ENCODE peak calls at places on chromosomes 4 and X, in four cellular contexts. U, C, A and Y are unnamed samples.

GRCh38 chr4:63790377-63790776 is 618.9 kb downstream of the TECRL start:
- DNase-seq in C (no peak), A (no peak), U (no peak), Y (no peak)

GRCh38 chr4:31803511-31804195 is 1083.5 kb downstream of the PCDH7 start:
- DNase-seq in U (no peak), A (no peak), C (peak; percentile 9), Y (no peak)

GRCh38 chrX:68498044-68498507 is 775 bp upstream of the YIPF6 start:
- DNase-seq in A (no peak), U (no peak), C (peak; percentile 11), Y (peak; percentile 17)

GRCh38 chr4:144399927-144400326 is 246.0 kb upstream of the HHIP start:
- DNase-seq in C (peak; percentile 90), U (no peak), A (no peak), Y (peak; percentile 51)

GRCh38 chrX:19350831-19351447 is 7.2 kb downstream of the PDHA1 start:
- DNase-seq in A (no peak), U (no peak), C (no peak), Y (no peak)

GRCh38 chr4:184978211-184978610 is 40.1 kb upstream of the HELT start:
- DNase-seq in C (peak; percentile 10), A (no peak), U (no peak), Y (peak; percentile 6)

GRCh38 chr4:39637572-39638357 is 900 bp downstream of the SMIM14 start:
- DNase-seq in U (peak; percentile 33), A (peak; percentile 31), C (peak; percentile 77), Y (no peak)

GRCh38 chr4:95000076-95000648 is 242.4 kb downstream of the BMPR1B start:
- DNase-seq in U (no peak), C (peak; percentile 3), A (no peak), Y (no peak)

GRCh38 chrX:79408623-79409322 is 41.6 kb upstream of the ITM2A start:
- DNase-seq in C (no peak), A (no peak), U (no peak), Y (no peak)

GRCh38 chr4:123325241-123325681 is 71.3 kb upstream of the SPRY1 start:
- DNase-seq in U (no peak), A (no peak), C (peak; percentile 26), Y (no peak)

GRCh38 chr4:114649908-114650307 is 51.3 kb downstream of the UGT8 start:
- DNase-seq in U (no peak), C (no peak), A (no peak), Y (no peak)

GRCh38 chrX:22974616-22975015 is 25.1 kb upstream of the DDX53 start:
- DNase-seq in U (no peak), A (no peak), C (no peak), Y (no peak)

GRCh38 chr4:151865327-151865726 is 104.5 kb upstream of the GATB start:
- DNase-seq in C (no peak), A (no peak), U (no peak), Y (no peak)

GRCh38 chrX:37922926-37923325 is 75.6 kb upstream of the DYNLT3 start:
- DNase-seq in A (no peak), C (peak; percentile 16), U (no peak), Y (no peak)

GRCh38 chrX:12269484-12269883 is 131.2 kb downstream of the FRMPD4 start:
- DNase-seq in C (no peak), U (no peak), A (no peak), Y (no peak)

GRCh38 chr4:94135701-94136100 is 72.0 kb upstream of the SMARCAD1 start:
- DNase-seq in U (no peak), C (no peak), A (no peak), Y (no peak)

GRCh38 chrX:47247206-47247998 is 14.6 kb downstream of the USP11 start:
- DNase-seq in U (no peak), A (no peak), C (peak; percentile 42), Y (no peak)

GRCh38 chr4:2482693-2483092 is 13.8 kb downstream of the RNF4 start:
- DNase-seq in A (no peak), U (no peak), C (peak; percentile 86), Y (no peak)

GRCh38 chr4:1907848-1908525 is 36.8 kb downstream of the NSD2 start:
- DNase-seq in A (no peak), U (no peak), C (no peak), Y (no peak)

GRCh38 chr4:38837849-38838248 is 18.8 kb downstream of the TLR6 start:
- DNase-seq in A (no peak), C (peak; percentile 70), U (no peak), Y (no peak)

GRCh38 chr4:185637162-185637875 is 102.0 kb upstream of the PDLIM3 start:
- DNase-seq in A (no peak), U (no peak), C (peak; percentile 17), Y (no peak)

GRCh38 chr4:23630110-23630509 is 259.7 kb downstream of the PPARGC1A start:
- DNase-seq in U (no peak), A (no peak), C (no peak), Y (no peak)

GRCh38 chr4:39044947-39045734 is 12.9 kb upstream of the TMEM156 start:
- DNase-seq in U (peak; percentile 20), C (peak; percentile 38), A (peak; percentile 36), Y (no peak)

GRCh38 chrX:74248889-74249288 is 55.1 kb upstream of the ZCCHC13 start:
- DNase-seq in A (no peak), C (no peak), U (no peak), Y (no peak)

GRCh38 chr4:165005352-165005751 is 26.4 kb upstream of the TRIM60 start:
- DNase-seq in C (no peak), A (no peak), U (no peak), Y (no peak)